ENCODE peak calls at places on chromosomes 1 and 21, in four cellular contexts. W is ELR; T is activated T-helper 1 cell treated with anti-CD3 and anti-CD28 coated beads, Interleukin-12 subunit alpha, Interleukin-12 subunit beta, Interleukin-2, Interleukin-4 antibody, amounts not matched to agents 30 ng/mL and 10 ng/mL and 1 ng/mL, durations not matched to agents 14 hours and 24 hours and 36 hours; P is activated gamma-delta T cell treated with Interleukin-2 at 50 U/mL for 16 hours. U is an unnamed sample.

GRCh38 chr1:15100369-15101111 is 53.0 kb upstream of the TMEM51 start:
- DNase-seq in W (peak; percentile 39), P (peak; percentile 50), T (peak; percentile 41), U (peak; percentile 49)

GRCh38 chr1:51317798-51318197 is 12.6 kb downstream of the TTC39A start:
- DNase-seq in P (no peak), W (no peak), T (no peak), U (no peak)

GRCh38 chr1:182685186-182685585 is 799 bp upstream of the RGS8 start:
- DNase-seq in W (no peak), T (no peak), P (no peak), U (no peak)

GRCh38 chr1:246306415-246307037 is 200.6 kb downstream of the SMYD3 start:
- DNase-seq in T (no peak), P (no peak), W (no peak), U (peak; percentile 43)

GRCh38 chr21:46196733-46197132 is 12.5 kb upstream of the SPATC1L start:
- DNase-seq in T (no peak), W (no peak), P (no peak), U (no peak)

GRCh38 chr1:15016526-15016925 is 137.0 kb upstream of the TMEM51 start:
- DNase-seq in T (no peak), P (no peak), W (no peak), U (no peak)

GRCh38 chr1:6495041-6495441 is 3.6 kb upstream of the PLEKHG5 start:
- DNase-seq in W (no peak), P (no peak), T (no peak), U (no peak)

GRCh38 chr1:31689821-31690220 is 14.0 kb downstream of the COL16A1 start:
- DNase-seq in T (no peak), P (no peak), W (peak; percentile 98), U (peak; percentile 95)

GRCh38 chr1:210132582-210132981 is 100.0 kb upstream of the SERTAD4 start:
- DNase-seq in P (no peak), W (peak; percentile 45), T (no peak), U (peak; percentile 69)

GRCh38 chr1:31425301-31426081 is 12.5 kb downstream of the SERINC2 start:
- DNase-seq in W (no peak), T (no peak), P (no peak), U (no peak)

GRCh38 chr1:166164995-166165660 is 1.7 kb downstream of the FAM78B start:
- DNase-seq in T (no peak), W (peak; percentile 23), P (no peak), U (peak; percentile 43)

GRCh38 chr1:198123146-198123545 is 33.7 kb upstream of the NEK7 start:
- DNase-seq in W (peak; percentile 73), T (no peak), P (no peak), U (peak; percentile 23)

GRCh38 chr1:203744008-203744972 is 20.7 kb upstream of the LAX1 start:
- DNase-seq in T (peak; percentile 32), W (no peak), P (peak; percentile 9), U (no peak)

GRCh38 chr21:43333301-43334062 is 93.4 kb downstream of the SIK1 start:
- DNase-seq in W (peak; percentile 96), T (no peak), P (no peak), U (peak; percentile 77)

GRCh38 chr1:5451671-5452070 is 540.6 kb downstream of the NPHP4 start:
- DNase-seq in W (no peak), P (no peak), T (no peak), U (no peak)

GRCh38 chr1:65026235-65026634 is 59.9 kb upstream of the JAK1 start:
- DNase-seq in T (no peak), W (no peak), P (no peak), U (no peak)

GRCh38 chr1:234170622-234171021 is 202.6 kb upstream of the COA6 start:
- DNase-seq in T (peak; percentile 13), P (no peak), W (no peak), U (no peak)

U was measured in MCF 10A.